ENCODE peak calls at places on chromosomes 3 and 15, in nine cellular contexts. One of them, this sample, is unnamed.

GRCh38 chr3:178270838-178271237 is 265.4 kb upstream of the KCNMB2 start:
- DNase-seq in central memory CD8-positive, alpha-beta T cell: no peak
- DNase-seq in activated T-cell treated with anti-CD3 and anti-CD28 coated beads for 1 hour: no peak
- DNase-seq in sciatic nerve: no peak
- DNase-seq in activated B cell treated with CpG ODN at 0.5 μM for 24 hours: no peak
- DNase-seq in M059J: peak
- DNase-seq in germinal center: no peak
- DNase-seq in left colon: no peak
- DNase-seq in Right ventricle myocardium inferior: no peak
- DNase-seq in this sample: no peak

GRCh38 chr15:92667291-92667904 is 11.8 kb upstream of the FAM174B start:
- DNase-seq in central memory CD8-positive, alpha-beta T cell: no peak
- DNase-seq in activated T-cell treated with anti-CD3 and anti-CD28 coated beads for 1 hour: no peak
- DNase-seq in sciatic nerve: no peak
- DNase-seq in activated B cell treated with CpG ODN at 0.5 μM for 24 hours: no peak
- DNase-seq in M059J: no peak
- DNase-seq in germinal center: no peak
- DNase-seq in left colon: no peak
- DNase-seq in Right ventricle myocardium inferior: no peak
- DNase-seq in this sample: no peak

GRCh38 chr15:65094294-65094995 is 17.9 kb downstream of the KBTBD13 start:
- DNase-seq in central memory CD8-positive, alpha-beta T cell: no peak
- DNase-seq in activated T-cell treated with anti-CD3 and anti-CD28 coated beads for 1 hour: no peak
- DNase-seq in sciatic nerve: peak
- DNase-seq in activated B cell treated with CpG ODN at 0.5 μM for 24 hours: no peak
- DNase-seq in M059J: no peak
- DNase-seq in germinal center: no peak
- DNase-seq in left colon: peak
- DNase-seq in Right ventricle myocardium inferior: no peak
- DNase-seq in this sample: no peak

GRCh38 chr3:164577667-164578066 is 500.6 kb downstream of the SI start:
- DNase-seq in central memory CD8-positive, alpha-beta T cell: no peak
- DNase-seq in activated T-cell treated with anti-CD3 and anti-CD28 coated beads for 1 hour: no peak
- DNase-seq in sciatic nerve: no peak
- DNase-seq in activated B cell treated with CpG ODN at 0.5 μM for 24 hours: no peak
- DNase-seq in M059J: no peak
- DNase-seq in germinal center: no peak
- DNase-seq in left colon: no peak
- DNase-seq in Right ventricle myocardium inferior: no peak
- DNase-seq in this sample: no peak

GRCh38 chr15:75161788-75162414 is 39.8 kb upstream of the C15orf39 start:
- DNase-seq in central memory CD8-positive, alpha-beta T cell: no peak
- DNase-seq in activated T-cell treated with anti-CD3 and anti-CD28 coated beads for 1 hour: no peak
- DNase-seq in sciatic nerve: no peak
- DNase-seq in activated B cell treated with CpG ODN at 0.5 μM for 24 hours: no peak
- DNase-seq in M059J: no peak
- DNase-seq in germinal center: no peak
- DNase-seq in left colon: no peak
- DNase-seq in Right ventricle myocardium inferior: no peak
- DNase-seq in this sample: no peak

GRCh38 chr3:169665264-169666078 is 2.0 kb upstream of the MECOM start:
- DNase-seq in central memory CD8-positive, alpha-beta T cell: no peak
- DNase-seq in activated T-cell treated with anti-CD3 and anti-CD28 coated beads for 1 hour: no peak
- DNase-seq in sciatic nerve: no peak
- DNase-seq in activated B cell treated with CpG ODN at 0.5 μM for 24 hours: no peak
- DNase-seq in M059J: no peak
- DNase-seq in germinal center: no peak
- DNase-seq in left colon: no peak
- DNase-seq in Right ventricle myocardium inferior: no peak
- DNase-seq in this sample: no peak

GRCh38 chr3:189942948-189943347 is 177.7 kb downstream of the P3H2 start:
- DNase-seq in central memory CD8-positive, alpha-beta T cell: no peak
- DNase-seq in activated T-cell treated with anti-CD3 and anti-CD28 coated beads for 1 hour: no peak
- DNase-seq in sciatic nerve: no peak
- DNase-seq in activated B cell treated with CpG ODN at 0.5 μM for 24 hours: no peak
- DNase-seq in M059J: no peak
- DNase-seq in germinal center: no peak
- DNase-seq in left colon: no peak
- DNase-seq in Right ventricle myocardium inferior: no peak
- DNase-seq in this sample: no peak

GRCh38 chr3:119469378-119470189 is 821 bp downstream of the POGLUT1 start:
- DNase-seq in central memory CD8-positive, alpha-beta T cell: no peak
- DNase-seq in activated T-cell treated with anti-CD3 and anti-CD28 coated beads for 1 hour: no peak
- DNase-seq in sciatic nerve: no peak
- DNase-seq in activated B cell treated with CpG ODN at 0.5 μM for 24 hours: no peak
- DNase-seq in M059J: peak
- DNase-seq in germinal center: no peak
- DNase-seq in left colon: no peak
- DNase-seq in Right ventricle myocardium inferior: peak
- DNase-seq in this sample: no peak

GRCh38 chr3:18008706-18009363 is 266.4 kb upstream of the TBC1D5 start:
- DNase-seq in central memory CD8-positive, alpha-beta T cell: no peak
- DNase-seq in activated T-cell treated with anti-CD3 and anti-CD28 coated beads for 1 hour: no peak
- DNase-seq in sciatic nerve: no peak
- DNase-seq in activated B cell treated with CpG ODN at 0.5 μM for 24 hours: no peak
- DNase-seq in M059J: no peak
- DNase-seq in germinal center: no peak
- DNase-seq in left colon: no peak
- DNase-seq in Right ventricle myocardium inferior: no peak
- DNase-seq in this sample: no peak

GRCh38 chr3:45881031-45882022 is 5.0 kb upstream of the CCR9 start:
- DNase-seq in central memory CD8-positive, alpha-beta T cell: peak
- DNase-seq in activated T-cell treated with anti-CD3 and anti-CD28 coated beads for 1 hour: no peak
- DNase-seq in sciatic nerve: no peak
- DNase-seq in activated B cell treated with CpG ODN at 0.5 μM for 24 hours: no peak
- DNase-seq in M059J: peak
- DNase-seq in germinal center: no peak
- DNase-seq in left colon: no peak
- DNase-seq in Right ventricle myocardium inferior: no peak
- DNase-seq in this sample: no peak

GRCh38 chr15:75347222-75348033 is 589 bp downstream of the NEIL1 start:
- DNase-seq in central memory CD8-positive, alpha-beta T cell: peak
- DNase-seq in activated T-cell treated with anti-CD3 and anti-CD28 coated beads for 1 hour: peak
- DNase-seq in sciatic nerve: peak
- DNase-seq in activated B cell treated with CpG ODN at 0.5 μM for 24 hours: peak
- DNase-seq in M059J: no peak
- DNase-seq in germinal center: peak
- DNase-seq in left colon: peak
- DNase-seq in Right ventricle myocardium inferior: peak
- DNase-seq in this sample: no peak

This sample was measured in omental fat pad.